ENCODE peak calls at places on chromosomes 6 and 20, in six cellular contexts. Y, K, D, L, V and M are unnamed samples.

GRCh38 chr6:34912715-34913464 is 23.8 kb downstream of the ANKS1A start:
- DNase-seq in V (no peak), Y (no peak), K (no peak), L (no peak), D (peak), M (peak)

GRCh38 chr6:42727084-42727601 is 4.7 kb upstream of the PRPH2 start:
- DNase-seq in K (no peak), D (peak), Y (peak), L (no peak), V (peak), M (no peak)

GRCh38 chr20:3068986-3069900 is 2.2 kb upstream of the OXT start:
- DNase-seq in K (no peak), V (no peak), L (no peak), Y (no peak), D (peak), M (no peak)

GRCh38 chr6:157974341-157974894 is 7.2 kb upstream of the SYNJ2 start:
- DNase-seq in D (peak), V (no peak), L (no peak), Y (no peak), K (no peak), M (no peak)

GRCh38 chr6:82264824-82265223 is 17.3 kb upstream of the IBTK start:
- DNase-seq in L (no peak), D (no peak), Y (no peak), V (no peak), K (no peak), M (no peak)

GRCh38 chr6:134230087-134230717 is 87.7 kb downstream of the SGK1 start:
- DNase-seq in K (no peak), V (peak), Y (no peak), L (peak), D (no peak), M (no peak)

GRCh38 chr20:47220161-47220582 is 136.3 kb downstream of the ZMYND8 start:
- DNase-seq in Y (no peak), K (no peak), L (peak), D (peak), V (no peak), M (peak)

GRCh38 chr6:37435816-37436215 is 2.8 kb downstream of the CMTR1 start:
- DNase-seq in L (no peak), V (no peak), Y (no peak), D (no peak), K (no peak), M (no peak)

GRCh38 chr6:38773338-38773737 is 58.2 kb downstream of the DNAH8 start:
- DNase-seq in V (no peak), D (no peak), K (no peak), L (peak), Y (no peak), M (peak)

GRCh38 chr20:58981564-58982364 is 708 bp downstream of the NELFCD start:
- DNase-seq in Y (peak), V (no peak), K (no peak), D (peak), L (no peak), M (peak)

GRCh38 chr20:32390999-32391398 is 32.9 kb downstream of the ASXL1 start:
- DNase-seq in L (no peak), D (peak), K (no peak), Y (no peak), V (no peak), M (no peak)

GRCh38 chr20:2101057-2101934 is at the start of gene STK35:
- DNase-seq in D (no peak), Y (peak), L (peak), V (no peak), K (peak), M (peak)

GRCh38 chr20:2793471-2793870 is 7.0 kb downstream of the CPXM1 start:
- DNase-seq in Y (no peak), K (no peak), L (no peak), D (no peak), V (no peak), M (no peak)

GRCh38 chr20:20462185-20462584 is 94.3 kb downstream of the INSM1 start:
- DNase-seq in K (no peak), Y (no peak), L (no peak), D (no peak), V (no peak), M (no peak)

GRCh38 chr6:21022343-21023107 is 488.3 kb downstream of the CDKAL1 start:
- DNase-seq in L (no peak), Y (no peak), K (no peak), D (peak), V (no peak), M (peak)

GRCh38 chr6:6913346-6913745 is 194.4 kb upstream of the RREB1 start:
- DNase-seq in V (no peak), K (no peak), L (no peak), Y (no peak), D (no peak), M (no peak)

GRCh38 chr6:145809785-145810184 is 4.8 kb downstream of the FBXO30 start:
- DNase-seq in D (peak), L (no peak), Y (no peak), V (no peak), K (no peak), M (no peak)

GRCh38 chr20:38883081-38883980 is 42.9 kb upstream of the FAM83D start:
- DNase-seq in D (no peak), K (no peak), Y (no peak), V (no peak), L (no peak), M (no peak)

GRCh38 chr20:46811328-46812084 is 83.1 kb upstream of the EYA2 start:
- DNase-seq in V (no peak), D (no peak), Y (no peak), L (no peak), K (peak), M (no peak)

GRCh38 chr6:41159415-41160082 is 3.4 kb downstream of the TREM2 start:
- DNase-seq in K (no peak), L (no peak), V (no peak), D (peak), Y (no peak), M (no peak)

GRCh38 chr6:110179406-110180227 is at the start of gene WASF1:
- DNase-seq in D (peak), Y (peak), V (peak), K (peak), L (peak), M (peak)

GRCh38 chr6:87968435-87969278 is 79.0 kb upstream of the SPACA1 start:
- DNase-seq in V (no peak), K (no peak), L (peak), Y (no peak), D (peak), M (no peak)

GRCh38 chr20:63497946-63498935 is 642 bp downstream of the EEF1A2 start:
- DNase-seq in K (peak), V (peak), Y (no peak), L (no peak), D (peak), M (no peak)

GRCh38 chr6:15481892-15482291 is 180.9 kb downstream of the DTNBP1 start:
- DNase-seq in Y (no peak), L (no peak), V (no peak), D (no peak), K (no peak), M (peak)

GRCh38 chr20:17606001-17606400 is 36.1 kb downstream of the DSTN start:
- DNase-seq in D (no peak), Y (no peak), L (no peak), V (no peak), K (no peak), M (no peak)

GRCh38 chr6:161110380-161110779 is 118.8 kb downstream of the MAP3K4 start:
- DNase-seq in V (no peak), K (no peak), L (no peak), D (no peak), Y (no peak), M (no peak)

GRCh38 chr6:10373642-10374359 is 41.1 kb downstream of the TFAP2A start:
- DNase-seq in Y (no peak), L (no peak), K (no peak), D (no peak), V (no peak), M (no peak)

GRCh38 chr6:133707456-133707855 is 181.5 kb upstream of the TCF21 start:
- DNase-seq in Y (no peak), V (no peak), D (peak), K (no peak), L (no peak), M (no peak)

GRCh38 chr6:155530219-155530834 is 74.7 kb upstream of the NOX3 start:
- DNase-seq in V (no peak), Y (no peak), D (peak), L (no peak), K (no peak), M (peak)

GRCh38 chr6:37168809-37169457 is 1.0 kb upstream of the PIM1 start:
- DNase-seq in V (no peak), K (no peak), D (no peak), Y (no peak), L (no peak), M (peak)

DNA sequence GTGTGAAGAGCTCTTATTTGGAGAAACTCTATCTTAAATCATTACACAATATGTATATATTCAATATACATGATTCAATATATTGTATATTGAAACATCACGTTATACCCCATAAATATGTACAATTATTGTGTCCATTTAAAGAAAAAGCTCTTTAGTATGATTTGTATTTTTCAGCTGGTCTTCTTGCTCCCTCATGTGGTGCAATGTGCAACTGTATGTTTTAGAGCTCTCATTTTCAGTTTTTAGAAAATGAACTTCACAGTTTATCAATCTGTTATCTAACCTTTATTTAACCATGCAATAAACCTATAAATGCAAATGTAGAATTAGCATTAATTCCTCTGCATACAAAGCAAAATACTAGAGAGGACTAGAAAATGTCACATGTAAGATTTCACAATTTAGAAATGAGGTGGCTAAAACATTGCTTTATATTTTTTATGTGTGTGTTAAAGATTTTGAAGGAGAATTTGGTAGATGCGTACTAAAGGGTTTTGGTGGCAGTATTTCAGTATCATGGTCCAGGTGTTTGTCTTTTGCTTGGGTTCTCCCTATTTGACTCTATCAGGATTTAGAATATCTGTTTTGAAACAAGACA is 167.1 kb downstream of the PHF3 start:
- DNase-seq in K (no peak), Y (no peak), D (peak), V (no peak), L (no peak), M (peak)
- TF ChIP-seq CTCF in K (no peak), Y (no peak), D (peak), V (peak), L (peak), M (peak)

GRCh38 chr6:116763871-116764270 is 1.6 kb downstream of the FAM162B start:
- DNase-seq in Y (no peak), L (no peak), D (peak), K (no peak), V (no peak), M (no peak)

GRCh38 chr6:116764961-116765841 is at the start of gene FAM162B:
- DNase-seq in D (peak), V (peak), L (peak), Y (peak), K (no peak), M (peak)

GRCh38 chr6:116766506-116767176 is 1.1 kb upstream of the FAM162B start:
- DNase-seq in Y (no peak), D (no peak), K (no peak), L (no peak), V (no peak), M (no peak)

GRCh38 chr6:116763048-116763447 is 2.5 kb downstream of the FAM162B start:
- DNase-seq in Y (no peak), L (no peak), V (no peak), D (no peak), K (no peak), M (no peak)

DNA sequence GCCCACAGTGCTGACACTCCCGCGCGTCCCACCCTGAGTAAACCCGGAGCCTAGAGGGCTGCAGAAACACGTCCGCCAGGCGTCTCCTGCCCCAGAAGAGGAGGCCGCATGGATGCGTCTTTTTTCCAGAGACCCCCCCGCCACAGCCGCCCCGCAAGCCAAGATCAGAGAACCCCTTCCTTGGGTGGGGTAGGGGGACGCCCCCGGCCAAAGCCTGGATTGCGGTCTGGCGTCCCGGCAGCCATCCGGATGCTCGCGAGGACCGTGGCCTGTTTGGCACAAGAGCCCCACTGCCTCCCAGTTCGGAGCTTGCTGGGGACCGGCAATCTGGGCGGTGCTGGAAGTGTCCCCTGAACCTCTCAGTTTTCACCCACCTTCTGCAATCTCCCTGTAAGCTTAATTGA is 960 bp downstream of the FAM162B start:
- DNase-seq in K (no peak), V (no peak), L (no peak), D (peak), Y (peak), M (peak)
- TF ChIP-seq CTCF in K (no peak), V (no peak), L (no peak), D (peak), Y (no peak), M (no peak)

GRCh38 chr6:139109558-139109957 is 25.3 kb upstream of the HECA start:
- DNase-seq in K (no peak), L (peak), Y (no peak), V (no peak), D (peak), M (no peak)
- TF ChIP-seq CTCF in K (no peak), L (no peak), Y (no peak), V (peak), D (peak), M (peak)

DNA sequence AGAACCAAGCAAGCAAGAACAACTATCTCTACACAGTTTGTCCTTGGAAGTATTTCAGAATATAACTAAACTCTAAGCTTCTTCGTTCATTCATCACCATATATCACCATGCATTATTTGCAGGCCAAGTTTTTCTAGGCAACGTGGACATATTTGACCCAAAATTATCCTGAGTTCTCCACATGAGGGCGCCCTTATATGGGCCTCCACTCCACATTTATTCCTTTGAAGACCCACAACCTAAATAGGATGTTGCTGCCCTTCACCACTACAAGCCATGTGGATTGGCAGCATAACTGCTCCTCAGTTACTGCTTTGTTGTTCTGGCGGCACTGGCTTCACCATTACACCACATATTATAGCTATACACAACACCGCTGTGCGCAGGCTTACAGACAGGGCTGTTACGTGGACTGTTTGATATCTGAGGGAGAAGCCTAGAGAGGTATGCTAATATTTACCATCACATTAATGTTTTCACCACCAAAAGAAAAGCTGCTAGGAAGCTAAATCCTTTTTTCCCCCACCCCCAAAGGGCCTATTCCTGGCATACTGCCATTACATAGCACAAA is 411.8 kb downstream of the C6orf118 start:
- DNase-seq in D (no peak), V (no peak), Y (no peak), L (peak), K (no peak), M (no peak)
- TF ChIP-seq CTCF in D (no peak), V (no peak), Y (no peak), L (peak), K (no peak), M (no peak)

DNA sequence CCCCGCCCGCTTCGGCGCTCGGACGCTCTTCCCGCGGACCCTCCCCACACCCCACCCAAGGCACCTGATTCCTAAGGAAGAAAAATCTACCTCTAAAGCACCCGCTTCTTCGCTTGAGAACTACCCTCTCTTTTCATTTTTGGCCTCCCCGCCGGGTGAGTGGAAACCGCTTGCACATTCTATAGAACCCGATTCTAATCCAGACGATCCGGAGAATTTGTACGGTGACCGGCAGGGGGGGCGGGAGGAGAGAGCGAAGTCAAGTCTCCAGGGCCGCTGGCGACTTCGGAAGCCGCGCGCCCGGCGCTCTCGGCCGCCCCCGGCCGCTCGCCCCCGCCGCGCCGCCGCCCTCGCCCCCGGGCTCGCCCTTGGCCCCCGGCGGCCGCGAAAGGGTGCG is at the start of gene RBM24:
- DNase-seq in D (peak), L (peak), Y (peak), V (peak), K (peak), M (peak)
- TF ChIP-seq CTCF in D (peak), L (peak), Y (no peak), V (peak), K (no peak), M (no peak)

DNA sequence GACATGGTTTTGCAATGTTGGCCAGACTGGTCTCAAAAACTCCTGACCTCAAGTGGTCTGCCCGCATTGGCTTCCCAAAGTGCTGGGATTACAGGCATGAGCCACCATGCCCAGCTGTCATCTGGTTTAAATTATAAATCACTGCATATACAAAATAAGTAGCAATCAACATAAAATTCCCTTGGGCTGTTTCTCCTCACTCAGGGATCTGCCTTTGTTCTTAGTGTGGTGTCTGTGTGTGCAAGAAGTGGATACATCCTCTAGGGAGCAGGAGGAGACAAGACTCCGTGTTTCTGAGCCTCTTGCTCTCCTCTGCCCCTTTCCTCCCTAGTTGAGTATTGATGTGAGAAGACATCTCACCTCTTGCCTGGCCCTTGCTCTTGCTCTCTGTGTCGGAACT is 65.2 kb upstream of the ADGRF4 start:
- DNase-seq in L (no peak), Y (no peak), D (no peak), K (no peak), V (no peak), M (no peak)
- TF ChIP-seq CTCF in L (no peak), Y (no peak), D (no peak), K (no peak), V (no peak), M (no peak)

GRCh38 chr6:116120430-116120829 is 5.5 kb downstream of the COL10A1 start:
- DNase-seq in D (no peak), L (no peak), Y (no peak), V (no peak), K (no peak), M (no peak)

GRCh38 chr6:116118608-116119007 is 7.3 kb downstream of the COL10A1 start:
- DNase-seq in Y (no peak), D (no peak), V (no peak), K (no peak), L (no peak), M (no peak)

GRCh38 chr6:116113386-116113785 is 12.5 kb downstream of the COL10A1 start:
- DNase-seq in Y (no peak), V (no peak), L (no peak), K (no peak), D (no peak), M (no peak)

GRCh38 chr6:116111552-116112528 is 11.2 kb downstream of the NT5DC1 start:
- DNase-seq in V (no peak), Y (no peak), K (no peak), L (peak), D (peak), M (no peak)

DNA sequence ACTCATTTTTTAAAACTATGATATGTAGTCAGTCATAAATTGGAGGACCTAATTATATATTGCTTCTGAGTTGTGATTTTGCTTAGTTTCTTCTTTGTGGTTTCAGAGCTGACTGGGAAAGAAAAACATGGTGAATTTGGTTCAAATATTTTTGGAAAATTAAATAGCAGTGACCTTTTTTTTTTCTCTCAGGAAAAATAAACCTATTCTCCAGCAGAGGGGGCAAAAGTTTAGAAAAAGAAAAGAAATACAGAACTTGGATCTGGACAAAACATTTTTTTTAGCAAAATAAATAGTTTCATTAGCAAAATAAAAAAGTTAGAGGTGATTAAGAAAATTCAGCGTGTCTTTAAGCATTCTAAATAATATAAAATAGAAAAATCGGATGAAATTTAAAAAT is 10.2 kb downstream of the COL10A1 start:
- DNase-seq in V (no peak), Y (no peak), K (no peak), L (no peak), D (peak), M (no peak)
- TF ChIP-seq CTCF in V (peak), Y (no peak), K (no peak), L (peak), D (peak), M (no peak)

GRCh38 chr6:107230448-107230847 is 115.1 kb upstream of the BEND3 start:
- DNase-seq in L (no peak), K (no peak), D (no peak), V (no peak), Y (no peak), M (no peak)

GRCh38 chr6:107231243-107231642 is 115.9 kb upstream of the BEND3 start:
- DNase-seq in L (no peak), D (no peak), V (no peak), K (no peak), Y (no peak), M (no peak)

GRCh38 chr6:107237992-107238660 is 122.8 kb upstream of the BEND3 start:
- DNase-seq in L (no peak), Y (no peak), V (no peak), D (no peak), K (no peak), M (no peak)

GRCh38 chr6:107235521-107235920 is 120.2 kb upstream of the BEND3 start:
- DNase-seq in L (no peak), K (no peak), V (no peak), Y (no peak), D (peak), M (no peak)

GRCh38 chr6:107235007-107235406 is 119.7 kb upstream of the BEND3 start:
- DNase-seq in L (no peak), D (no peak), K (no peak), Y (no peak), V (no peak), M (no peak)
- TF ChIP-seq CTCF in L (no peak), D (no peak), K (no peak), Y (no peak), V (no peak), M (no peak)